ENCODE peak calls at places on chromosome 13, in nine cellular contexts. J is AG09319, N is mucosa of descending colon, V is GM23248, Q is BE2C, W is glutamatergic neuron, D is endodermal cell, S is astrocyte of the spinal cord, G is nephron progenitor cell. Z is an unnamed sample.

GRCh38 chr13:23681253-23681652 is 111.0 kb downstream of the TNFRSF19 start:
- DNase-seq in Q (no peak), S (no peak), J (no peak), D (no peak), W (no peak), V (peak), G (no peak), N (no peak), Z (no peak)

GRCh38 chr13:92260363-92260762 is 861.9 kb downstream of the GPC5 start:
- DNase-seq in S (no peak), W (no peak), J (no peak), N (no peak), V (no peak), Q (no peak), G (peak), D (peak), Z (no peak)

GRCh38 chr13:101649490-101650126 is 197.1 kb downstream of the ITGBL1 start:
- DNase-seq in Q (no peak), W (no peak), J (peak), S (peak), D (no peak), N (no peak), V (peak), G (no peak), Z (no peak)

GRCh38 chr13:51318015-51318414 is 21.5 kb upstream of the SERPINE3 start:
- DNase-seq in D (peak), G (no peak), W (no peak), J (no peak), N (no peak), V (no peak), Q (no peak), S (no peak), Z (no peak)

GRCh38 chr13:112836940-112837339 is 132.1 kb upstream of the MCF2L start:
- DNase-seq in N (no peak), D (no peak), W (no peak), V (no peak), S (no peak), J (no peak), G (no peak), Q (no peak), Z (no peak)

GRCh38 chr13:45527699-45528462 is 63.1 kb downstream of the COG3 start:
- DNase-seq in N (no peak), V (no peak), S (no peak), Q (no peak), G (no peak), W (no peak), D (no peak), J (no peak), Z (no peak)

GRCh38 chr13:87981416-87981815 is 310.2 kb downstream of the SLITRK5 start:
- DNase-seq in S (no peak), J (no peak), Q (no peak), V (no peak), W (no peak), G (no peak), N (no peak), D (no peak), Z (no peak)

GRCh38 chr13:48818495-48818961 is 157.2 kb upstream of the FNDC3A start:
- DNase-seq in D (no peak), N (no peak), G (peak), V (peak), J (peak), W (peak), S (peak), Q (no peak), Z (no peak)

GRCh38 chr13:81275666-81276258 is 934.8 kb upstream of the SPRY2 start:
- DNase-seq in W (peak), V (no peak), G (peak), S (no peak), N (no peak), D (peak), J (no peak), Q (peak), Z (no peak)

GRCh38 chr13:51444922-51445321 is 7.9 kb downstream of the INTS6 start:
- DNase-seq in W (no peak), V (peak), N (no peak), Q (no peak), D (no peak), S (peak), G (no peak), J (no peak), Z (no peak)

GRCh38 chr13:47549219-47549752 is 451.8 kb downstream of the SUCLA2 start:
- DNase-seq in V (peak), S (peak), G (no peak), N (no peak), J (no peak), W (no peak), D (no peak), Q (no peak), Z (no peak)

GRCh38 chr13:80408270-80408669 is 67.3 kb upstream of the SPRY2 start:
- DNase-seq in N (no peak), J (no peak), W (no peak), S (no peak), D (peak), V (no peak), G (no peak), Q (peak), Z (no peak)

GRCh38 chr13:21022694-21023325 is 38.6 kb downstream of the LATS2 start:
- DNase-seq in V (no peak), N (no peak), J (no peak), D (peak), G (peak), Q (no peak), S (no peak), W (no peak), Z (no peak)

GRCh38 chr13:68944272-68944671 is 1163.4 kb upstream of the ATXN8OS start:
- DNase-seq in V (no peak), G (no peak), S (no peak), D (no peak), Q (peak), J (no peak), N (no peak), W (no peak), Z (no peak)

GRCh38 chr13:32022292-32022691 is 9.3 kb upstream of the FRY start:
- DNase-seq in S (no peak), V (no peak), N (no peak), G (peak), Q (no peak), J (no peak), D (no peak), W (no peak), Z (no peak)

GRCh38 chr13:74136089-74136658 is 2.0 kb upstream of the KLF12 start:
- DNase-seq in V (peak), J (no peak), S (peak), Q (peak), G (peak), W (peak), D (no peak), N (peak), Z (peak)

GRCh38 chr13:95153647-95154405 is 147.4 kb downstream of the ABCC4 start:
- DNase-seq in D (no peak), V (peak), G (no peak), Q (no peak), W (no peak), N (no peak), J (no peak), S (peak), Z (no peak)

GRCh38 chr13:113088691-113089020 is 16.9 kb upstream of the F7 start:
- DNase-seq in S (no peak), D (no peak), N (peak), Q (peak), J (no peak), W (peak), G (no peak), V (no peak), Z (no peak)

GRCh38 chr13:51781246-51782022 is 22.5 kb downstream of the DHRS12 start:
- DNase-seq in V (peak), J (no peak), N (no peak), S (peak), W (no peak), G (no peak), Q (peak), D (peak), Z (no peak)

GRCh38 chr13:75635621-75636338 is at the start of gene LMO7:
- DNase-seq in G (peak), D (peak), S (peak), J (no peak), V (peak), N (peak), W (peak), Q (peak), Z (peak)

GRCh38 chr13:92952161-92952560 is 274.4 kb upstream of the GPC6 start:
- DNase-seq in V (no peak), S (no peak), G (no peak), Q (no peak), J (no peak), D (no peak), W (no peak), N (no peak), Z (no peak)

GRCh38 chr13:48493851-48494250 is 39.0 kb downstream of the RCBTB2 start:
- DNase-seq in S (no peak), N (no peak), V (peak), G (no peak), W (no peak), J (no peak), Q (no peak), D (no peak), Z (no peak)

GRCh38 chr13:76936736-76937135 is 11.6 kb upstream of the ACOD1 start:
- DNase-seq in V (peak), D (no peak), J (no peak), N (no peak), G (no peak), Q (no peak), W (no peak), S (no peak), Z (no peak)

Z was measured in T-helper 17 cell.